ENCODE peak calls at places on chromosomes 5 and 9, in five cellular contexts. V, L, Z, Q and F are unnamed samples.

GRCh38 chr9:85536514-85536913 is 205.2 kb downstream of the AGTPBP1 start:
- DNase-seq in V (no peak), L (no peak), Z (no peak), Q (no peak), F (no peak)

GRCh38 chr9:38068616-38068865 is 486 bp downstream of the SHB start:
- DNase-seq in V (peak), L (no peak), Z (no peak), Q (no peak), F (no peak)

GRCh38 chr9:4465910-4466309 is 24.4 kb upstream of the SLC1A1 start:
- DNase-seq in V (no peak), L (no peak), Z (no peak), Q (no peak), F (no peak)

GRCh38 chr9:34984049-34984448 is 5.5 kb upstream of the DNAJB5 start:
- DNase-seq in V (no peak), L (peak), Z (no peak), Q (no peak), F (no peak)

GRCh38 chr9:5364294-5364990 is 24.8 kb upstream of the RLN1 start:
- DNase-seq in V (no peak), L (no peak), Z (no peak), Q (no peak), F (no peak)

GRCh38 chr9:79939819-79940218 is 368.1 kb downstream of the TLE4 start:
- DNase-seq in V (peak), L (no peak), Z (no peak), Q (no peak), F (no peak)

GRCh38 chr9:23663946-23664345 is 162.1 kb downstream of the ELAVL2 start:
- DNase-seq in V (no peak), L (no peak), Z (no peak), Q (no peak), F (no peak)

GRCh38 chr5:75367401-75367800 is 30.4 kb downstream of the HMGCR start:
- DNase-seq in V (no peak), L (no peak), Z (no peak), Q (no peak), F (no peak)

GRCh38 chr9:38018230-38018963 is 50.6 kb downstream of the SHB start:
- DNase-seq in V (peak), L (no peak), Z (no peak), Q (no peak), F (peak)

GRCh38 chr5:154209591-154210081 is 19.1 kb downstream of the GALNT10 start:
- DNase-seq in V (no peak), L (no peak), Z (no peak), Q (no peak), F (no peak)

GRCh38 chr5:133873936-133874585 is 94.4 kb downstream of the C5orf15 start:
- DNase-seq in V (no peak), L (no peak), Z (no peak), Q (peak), F (no peak)

GRCh38 chr5:138754699-138755057 is 1.5 kb downstream of the CTNNA1 start:
- DNase-seq in V (no peak), L (no peak), Z (no peak), Q (no peak), F (no peak)

GRCh38 chr5:33228149-33228548 is 212.6 kb upstream of the TARS1 start:
- DNase-seq in V (no peak), L (no peak), Z (no peak), Q (no peak), F (no peak)

GRCh38 chr5:81590498-81591384 is 160.2 kb downstream of the SSBP2 start:
- DNase-seq in V (no peak), L (no peak), Z (no peak), Q (no peak), F (no peak)

GRCh38 chr5:95620870-95621838 is 1.3 kb downstream of the GPR150 start:
- DNase-seq in V (peak), L (peak), Z (peak), Q (no peak), F (peak)

GRCh38 chr5:95619096-95619495 is 791 bp upstream of the GPR150 start:
- DNase-seq in V (no peak), L (no peak), Z (no peak), Q (no peak), F (no peak)

GRCh38 chr5:95619518-95620029 is 313 bp upstream of the GPR150 start:
- DNase-seq in V (no peak), L (no peak), Z (no peak), Q (no peak), F (no peak)

GRCh38 chr5:95621839-95622629 is 2.1 kb downstream of the GPR150 start:
- DNase-seq in V (no peak), L (no peak), Z (no peak), Q (no peak), F (no peak)

GRCh38 chr5:95620030-95620869 is at the start of gene GPR150:
- DNase-seq in V (peak), L (peak), Z (peak), Q (no peak), F (no peak)
- H3K27ac ChIP-seq in V (no peak), L (no peak), Z (no peak), Q (no peak), F (no peak)

DNA sequence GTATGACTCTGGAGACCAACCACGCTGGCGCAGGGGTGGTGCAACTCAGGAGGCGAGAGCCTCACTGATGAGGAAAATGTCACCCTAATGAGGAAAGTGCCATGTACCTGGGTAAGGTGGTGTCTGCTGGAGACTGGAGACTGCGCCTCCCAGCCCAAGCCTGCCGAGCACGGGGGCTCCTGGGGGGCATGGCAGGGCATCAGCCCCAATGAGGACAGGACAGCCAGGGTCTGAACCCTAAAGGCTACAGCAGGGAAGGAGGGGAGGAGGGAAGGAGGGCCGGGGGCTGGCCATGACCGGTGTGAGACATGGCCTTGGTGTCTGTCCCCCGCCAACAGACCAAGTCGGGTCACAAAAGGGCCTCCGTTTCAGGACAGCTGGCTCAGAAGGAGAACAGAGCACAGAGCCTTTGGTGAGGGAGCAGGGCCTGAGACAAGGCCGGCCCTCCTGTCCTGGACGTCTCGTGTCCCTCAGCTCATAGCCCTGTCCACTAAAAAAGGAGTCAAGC is 31.7 kb upstream of the SLC6A19 start:
- DNase-seq in V (no peak), L (no peak), Z (peak), Q (no peak), F (no peak)
- H3K27ac ChIP-seq in V (no peak), L (no peak), Z (no peak), Q (no peak), F (no peak)

GRCh38 chr9:30851600-30851999 is 1532.8 kb upstream of the ACO1 start:
- DNase-seq in V (no peak), L (no peak), Z (no peak), Q (no peak), F (no peak)
- H3K27ac ChIP-seq in V (no peak), L (no peak), Z (no peak), Q (no peak), F (no peak)

DNA sequence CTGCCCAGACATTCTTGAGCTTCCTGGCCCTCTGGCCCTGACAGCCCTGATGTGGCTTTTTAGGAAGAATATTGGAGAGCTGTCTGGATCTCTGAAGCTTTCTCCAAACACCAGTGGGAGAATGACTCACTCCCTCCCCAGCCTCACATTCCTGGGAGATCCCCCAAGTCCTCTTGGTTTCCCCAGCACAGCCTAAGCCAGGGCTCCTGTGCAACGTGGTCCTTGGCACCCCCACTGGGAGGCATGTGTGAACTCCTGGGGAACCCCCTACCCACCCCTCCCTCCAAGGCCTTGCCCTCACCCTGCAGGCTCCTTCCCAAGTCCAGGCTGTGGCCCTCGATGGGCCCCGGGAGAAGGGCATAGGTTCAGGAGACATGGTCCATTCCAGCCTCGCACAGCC is 12.7 kb downstream of the GLIPR2 start:
- DNase-seq in V (peak), L (no peak), Z (no peak), Q (no peak), F (no peak)
- H3K27ac ChIP-seq in V (peak), L (no peak), Z (no peak), Q (peak), F (peak)

DNA sequence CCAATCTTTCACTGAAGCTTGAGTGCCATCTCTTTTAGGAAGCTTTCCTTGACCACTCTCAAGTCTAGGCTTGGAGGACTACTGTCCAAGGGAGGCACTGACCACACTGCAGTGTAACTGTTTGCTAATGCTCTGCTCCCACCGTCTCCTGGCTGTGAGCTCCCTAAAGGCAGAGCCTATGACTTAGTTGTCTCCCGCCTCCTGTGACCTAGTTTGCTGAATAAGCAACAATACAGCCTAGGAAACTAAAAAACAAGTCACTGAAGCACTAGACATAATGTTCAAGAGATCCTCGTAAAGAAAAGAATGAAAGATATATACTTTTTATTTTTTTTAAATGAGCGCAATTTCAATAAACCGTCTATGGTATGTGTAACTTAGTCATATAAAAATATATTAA is 31.4 kb downstream of the LIX1 start:
- DNase-seq in V (no peak), L (no peak), Z (no peak), Q (no peak), F (no peak)
- H3K27ac ChIP-seq in V (no peak), L (no peak), Z (no peak), Q (no peak), F (no peak)

GRCh38 chr5:107396351-107396690 is 274.4 kb downstream of the EFNA5 start:
- DNase-seq in V (no peak), L (no peak), Z (no peak), Q (no peak), F (no peak)

GRCh38 chr5:107398703-107399102 is 272.0 kb downstream of the EFNA5 start:
- DNase-seq in V (no peak), L (no peak), Z (no peak), Q (no peak), F (no peak)

GRCh38 chr5:107391787-107392186 is 278.9 kb downstream of the EFNA5 start:
- DNase-seq in V (no peak), L (no peak), Z (no peak), Q (no peak), F (no peak)

GRCh38 chr5:107393846-107394245 is 276.9 kb downstream of the EFNA5 start:
- DNase-seq in V (no peak), L (no peak), Z (no peak), Q (no peak), F (no peak)

GRCh38 chr5:107395632-107396350 is 274.9 kb downstream of the EFNA5 start:
- DNase-seq in V (no peak), L (no peak), Z (no peak), Q (no peak), F (no peak)
- H3K27ac ChIP-seq in V (no peak), L (no peak), Z (no peak), Q (no peak), F (no peak)

DNA sequence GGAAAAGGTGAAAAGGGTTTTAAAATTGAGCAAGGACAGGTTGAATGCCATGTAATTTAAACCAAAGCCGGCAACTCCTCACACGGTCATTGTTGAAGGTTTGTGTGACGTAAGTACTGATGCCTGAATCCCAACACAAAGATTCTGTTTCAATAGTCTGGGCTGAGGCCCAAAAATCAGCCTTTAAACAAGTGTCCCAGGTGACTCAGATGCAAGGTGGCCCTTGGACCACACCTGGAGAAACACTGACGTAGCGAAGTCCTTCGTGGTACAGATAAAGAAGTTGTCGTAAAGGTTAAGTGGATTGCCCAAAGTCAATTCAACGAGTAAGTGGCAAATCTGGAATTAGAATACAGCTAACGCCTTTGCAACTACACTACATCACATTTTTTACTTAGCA is 111.4 kb downstream of the LPAR1 start:
- DNase-seq in V (no peak), L (no peak), Z (no peak), Q (no peak), F (no peak)
- H3K27ac ChIP-seq in V (no peak), L (no peak), Z (no peak), Q (no peak), F (no peak)

DNA sequence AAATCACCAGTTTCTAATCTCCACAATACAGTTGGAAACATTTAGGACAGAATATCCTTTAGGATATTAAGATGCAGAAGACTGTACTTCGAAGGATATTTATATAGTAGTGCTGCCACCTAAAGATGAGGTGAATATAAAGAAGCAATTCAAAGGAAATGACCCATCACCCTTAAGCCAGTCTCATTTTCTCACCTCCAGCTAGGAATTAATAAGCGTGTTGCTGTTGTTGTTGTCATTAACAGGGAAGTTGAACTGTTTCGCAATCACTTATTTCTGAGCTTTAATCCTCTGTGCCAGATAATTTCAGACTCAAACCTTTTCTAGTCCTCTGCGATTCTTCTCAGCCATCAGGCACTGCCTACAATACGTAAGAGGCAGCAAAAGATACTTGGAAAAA is 7.8 kb upstream of the PURA start:
- DNase-seq in V (no peak), L (no peak), Z (no peak), Q (no peak), F (no peak)
- H3K27ac ChIP-seq in V (no peak), L (no peak), Z (no peak), Q (no peak), F (no peak)

DNA sequence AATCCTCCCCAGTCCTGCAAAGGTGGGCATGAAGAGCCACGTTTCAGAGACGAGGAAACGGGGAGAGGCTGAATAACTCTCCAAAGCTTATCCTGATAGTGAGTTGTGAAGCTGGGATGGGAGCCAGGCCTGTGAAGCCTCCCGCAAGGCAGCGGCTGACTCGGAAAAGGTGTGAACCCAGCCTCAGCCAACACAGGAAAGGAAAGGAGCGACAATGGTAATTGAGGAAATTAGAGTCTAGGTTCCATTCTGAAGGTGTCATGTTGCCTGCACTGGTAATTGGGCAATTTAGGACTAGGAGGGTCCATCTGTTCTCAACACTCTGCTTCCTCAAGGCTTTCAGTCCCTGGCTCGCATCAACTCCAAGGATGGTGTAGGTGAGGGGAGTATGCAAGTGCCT is 83.4 kb downstream of the LIFR start:
- DNase-seq in V (no peak), L (peak), Z (no peak), Q (no peak), F (no peak)
- H3K27ac ChIP-seq in V (no peak), L (peak), Z (no peak), Q (no peak), F (no peak)

GRCh38 chr9:133921866-133922265 is 70.3 kb downstream of the VAV2 start:
- DNase-seq in V (no peak), L (no peak), Z (no peak), Q (no peak), F (no peak)
- H3K27ac ChIP-seq in V (no peak), L (no peak), Z (no peak), Q (no peak), F (no peak)